ENCODE peak calls at places on chromosome 19, in ten cellular contexts. One of them, this sample, is unnamed.

GRCh38 chr19:6613711-6614110 is 22.8 kb upstream of the CD70 start:
- DNase-seq in CD4-positive, alpha-beta T cell: no peak
- DNase-seq in fibroblast of mammary gland: peak; percentile 74
- DNase-seq in posterior cingulate gyrus: no peak
- DNase-seq in stimulated activated CD4-positive, alpha-beta T cell treated with anti-CD3 and anti-CD28 coated beads, Interleukin-4, amount 100 ng/mL, for 24 hours: peak; percentile 45
- DNase-seq in stromal cell of bone marrow: peak; percentile 57
- DNase-seq in HuH-7.5: no peak
- DNase-seq in stimulated activated CD8-positive, alpha-beta memory T cell treated with anti-CD3 and anti-CD28 coated beads, Interleukin-12 subunit alpha, Interleukin-12 subunit beta, amount 100 ng/mL, for 4 hours: no peak
- DNase-seq in small intestine: no peak
- DNase-seq in progenitor cell of endocrine pancreas: no peak
- DNase-seq in this sample: no peak

GRCh38 chr19:3457531-3458228 is 22.6 kb downstream of the SMIM24 start:
- DNase-seq in stromal cell of bone marrow: no peak
- DNase-seq in CD4-positive, alpha-beta T cell: no peak
- DNase-seq in small intestine: no peak
- DNase-seq in progenitor cell of endocrine pancreas: no peak
- DNase-seq in fibroblast of mammary gland: no peak
- DNase-seq in posterior cingulate gyrus: no peak
- DNase-seq in stimulated activated CD4-positive, alpha-beta T cell treated with anti-CD3 and anti-CD28 coated beads, Interleukin-4, amount 100 ng/mL, for 24 hours: no peak
- DNase-seq in stimulated activated CD8-positive, alpha-beta memory T cell treated with anti-CD3 and anti-CD28 coated beads, Interleukin-12 subunit alpha, Interleukin-12 subunit beta, amount 100 ng/mL, for 4 hours: no peak
- DNase-seq in HuH-7.5: no peak
- DNase-seq in this sample: no peak

GRCh38 chr19:34173145-34173956 is 1.0 kb downstream of the LSM14A start:
- DNase-seq in stimulated activated CD8-positive, alpha-beta memory T cell treated with anti-CD3 and anti-CD28 coated beads, Interleukin-12 subunit alpha, Interleukin-12 subunit beta, amount 100 ng/mL, for 4 hours: no peak
- DNase-seq in posterior cingulate gyrus: no peak
- DNase-seq in HuH-7.5: peak; percentile 76
- DNase-seq in fibroblast of mammary gland: peak; percentile 39
- DNase-seq in stromal cell of bone marrow: peak; percentile 8
- DNase-seq in stimulated activated CD4-positive, alpha-beta T cell treated with anti-CD3 and anti-CD28 coated beads, Interleukin-4, amount 100 ng/mL, for 24 hours: peak; percentile 33
- DNase-seq in CD4-positive, alpha-beta T cell: no peak
- DNase-seq in progenitor cell of endocrine pancreas: peak; percentile 18
- DNase-seq in small intestine: peak; percentile 80
- DNase-seq in this sample: no peak

GRCh38 chr19:49921871-49922755 is 6.9 kb upstream of the ATF5 start:
- DNase-seq in fibroblast of mammary gland: peak; percentile 85
- DNase-seq in stimulated activated CD4-positive, alpha-beta T cell treated with anti-CD3 and anti-CD28 coated beads, Interleukin-4, amount 100 ng/mL, for 24 hours: no peak
- DNase-seq in posterior cingulate gyrus: no peak
- DNase-seq in progenitor cell of endocrine pancreas: no peak
- DNase-seq in CD4-positive, alpha-beta T cell: no peak
- DNase-seq in stimulated activated CD8-positive, alpha-beta memory T cell treated with anti-CD3 and anti-CD28 coated beads, Interleukin-12 subunit alpha, Interleukin-12 subunit beta, amount 100 ng/mL, for 4 hours: no peak
- DNase-seq in small intestine: no peak
- DNase-seq in HuH-7.5: no peak
- DNase-seq in stromal cell of bone marrow: peak; percentile 66
- DNase-seq in this sample: no peak

GRCh38 chr19:49073514-49074378 is 1.2 kb upstream of the KCNA7 start:
- DNase-seq in fibroblast of mammary gland: peak; percentile 18
- DNase-seq in progenitor cell of endocrine pancreas: no peak
- DNase-seq in stimulated activated CD8-positive, alpha-beta memory T cell treated with anti-CD3 and anti-CD28 coated beads, Interleukin-12 subunit alpha, Interleukin-12 subunit beta, amount 100 ng/mL, for 4 hours: no peak
- DNase-seq in CD4-positive, alpha-beta T cell: no peak
- DNase-seq in small intestine: no peak
- DNase-seq in posterior cingulate gyrus: no peak
- DNase-seq in stimulated activated CD4-positive, alpha-beta T cell treated with anti-CD3 and anti-CD28 coated beads, Interleukin-4, amount 100 ng/mL, for 24 hours: no peak
- DNase-seq in HuH-7.5: peak; percentile 81
- DNase-seq in stromal cell of bone marrow: no peak
- DNase-seq in this sample: no peak

GRCh38 chr19:42207767-42208259 is 9.7 kb downstream of the DEDD2 start:
- DNase-seq in progenitor cell of endocrine pancreas: no peak
- DNase-seq in stimulated activated CD8-positive, alpha-beta memory T cell treated with anti-CD3 and anti-CD28 coated beads, Interleukin-12 subunit alpha, Interleukin-12 subunit beta, amount 100 ng/mL, for 4 hours: no peak
- DNase-seq in HuH-7.5: no peak
- DNase-seq in stimulated activated CD4-positive, alpha-beta T cell treated with anti-CD3 and anti-CD28 coated beads, Interleukin-4, amount 100 ng/mL, for 24 hours: no peak
- DNase-seq in small intestine: no peak
- DNase-seq in fibroblast of mammary gland: peak; percentile 83
- DNase-seq in stromal cell of bone marrow: peak; percentile 50
- DNase-seq in posterior cingulate gyrus: no peak
- DNase-seq in CD4-positive, alpha-beta T cell: no peak
- DNase-seq in this sample: no peak

GRCh38 chr19:31718898-31719297 is 369.7 kb upstream of the TSHZ3 start:
- DNase-seq in stromal cell of bone marrow: no peak
- DNase-seq in stimulated activated CD8-positive, alpha-beta memory T cell treated with anti-CD3 and anti-CD28 coated beads, Interleukin-12 subunit alpha, Interleukin-12 subunit beta, amount 100 ng/mL, for 4 hours: no peak
- DNase-seq in HuH-7.5: no peak
- DNase-seq in progenitor cell of endocrine pancreas: no peak
- DNase-seq in stimulated activated CD4-positive, alpha-beta T cell treated with anti-CD3 and anti-CD28 coated beads, Interleukin-4, amount 100 ng/mL, for 24 hours: no peak
- DNase-seq in small intestine: no peak
- DNase-seq in posterior cingulate gyrus: no peak
- DNase-seq in CD4-positive, alpha-beta T cell: no peak
- DNase-seq in fibroblast of mammary gland: no peak
- DNase-seq in this sample: no peak

GRCh38 chr19:45056831-45057230 is 18.0 kb downstream of the CLASRP start:
- DNase-seq in fibroblast of mammary gland: no peak
- DNase-seq in progenitor cell of endocrine pancreas: no peak
- DNase-seq in stimulated activated CD4-positive, alpha-beta T cell treated with anti-CD3 and anti-CD28 coated beads, Interleukin-4, amount 100 ng/mL, for 24 hours: no peak
- DNase-seq in small intestine: no peak
- DNase-seq in HuH-7.5: no peak
- DNase-seq in posterior cingulate gyrus: no peak
- DNase-seq in CD4-positive, alpha-beta T cell: no peak
- DNase-seq in stromal cell of bone marrow: no peak
- DNase-seq in stimulated activated CD8-positive, alpha-beta memory T cell treated with anti-CD3 and anti-CD28 coated beads, Interleukin-12 subunit alpha, Interleukin-12 subunit beta, amount 100 ng/mL, for 4 hours: no peak
- DNase-seq in this sample: no peak

GRCh38 chr19:15332311-15332996 is at the start of gene BRD4:
- DNase-seq in posterior cingulate gyrus: peak; percentile 55
- DNase-seq in stimulated activated CD4-positive, alpha-beta T cell treated with anti-CD3 and anti-CD28 coated beads, Interleukin-4, amount 100 ng/mL, for 24 hours: peak; percentile 80
- DNase-seq in stimulated activated CD8-positive, alpha-beta memory T cell treated with anti-CD3 and anti-CD28 coated beads, Interleukin-12 subunit alpha, Interleukin-12 subunit beta, amount 100 ng/mL, for 4 hours: peak; percentile 69
- DNase-seq in progenitor cell of endocrine pancreas: peak; percentile 65
- DNase-seq in CD4-positive, alpha-beta T cell: peak; percentile 67
- DNase-seq in fibroblast of mammary gland: peak; percentile 36
- DNase-seq in small intestine: peak; percentile 51
- DNase-seq in HuH-7.5: peak; percentile 93
- DNase-seq in stromal cell of bone marrow: no peak
- DNase-seq in this sample: no peak

GRCh38 chr19:51018745-51019543 is 565 bp downstream of the KLK10 start:
- DNase-seq in stimulated activated CD8-positive, alpha-beta memory T cell treated with anti-CD3 and anti-CD28 coated beads, Interleukin-12 subunit alpha, Interleukin-12 subunit beta, amount 100 ng/mL, for 4 hours: no peak
- DNase-seq in stromal cell of bone marrow: no peak
- DNase-seq in posterior cingulate gyrus: no peak
- DNase-seq in progenitor cell of endocrine pancreas: no peak
- DNase-seq in CD4-positive, alpha-beta T cell: no peak
- DNase-seq in HuH-7.5: no peak
- DNase-seq in small intestine: no peak
- DNase-seq in fibroblast of mammary gland: no peak
- DNase-seq in stimulated activated CD4-positive, alpha-beta T cell treated with anti-CD3 and anti-CD28 coated beads, Interleukin-4, amount 100 ng/mL, for 24 hours: no peak
- DNase-seq in this sample: no peak

GRCh38 chr19:45809643-45810159 is 5.4 kb downstream of the RSPH6A start:
- DNase-seq in small intestine: peak; percentile 36
- DNase-seq in HuH-7.5: no peak
- DNase-seq in stimulated activated CD8-positive, alpha-beta memory T cell treated with anti-CD3 and anti-CD28 coated beads, Interleukin-12 subunit alpha, Interleukin-12 subunit beta, amount 100 ng/mL, for 4 hours: no peak
- DNase-seq in CD4-positive, alpha-beta T cell: no peak
- DNase-seq in stimulated activated CD4-positive, alpha-beta T cell treated with anti-CD3 and anti-CD28 coated beads, Interleukin-4, amount 100 ng/mL, for 24 hours: no peak
- DNase-seq in fibroblast of mammary gland: peak; percentile 71
- DNase-seq in posterior cingulate gyrus: no peak
- DNase-seq in progenitor cell of endocrine pancreas: no peak
- DNase-seq in stromal cell of bone marrow: peak; percentile 41
- DNase-seq in this sample: no peak

GRCh38 chr19:7590256-7590655 is 5.4 kb upstream of the CAMSAP3 start:
- DNase-seq in CD4-positive, alpha-beta T cell: no peak
- DNase-seq in progenitor cell of endocrine pancreas: no peak
- DNase-seq in stromal cell of bone marrow: no peak
- DNase-seq in stimulated activated CD8-positive, alpha-beta memory T cell treated with anti-CD3 and anti-CD28 coated beads, Interleukin-12 subunit alpha, Interleukin-12 subunit beta, amount 100 ng/mL, for 4 hours: no peak
- DNase-seq in HuH-7.5: no peak
- DNase-seq in posterior cingulate gyrus: no peak
- DNase-seq in fibroblast of mammary gland: no peak
- DNase-seq in small intestine: no peak
- DNase-seq in stimulated activated CD4-positive, alpha-beta T cell treated with anti-CD3 and anti-CD28 coated beads, Interleukin-4, amount 100 ng/mL, for 24 hours: no peak
- DNase-seq in this sample: no peak

GRCh38 chr19:33639034-33639681 is 17.4 kb downstream of the CHST8 start:
- DNase-seq in progenitor cell of endocrine pancreas: no peak
- DNase-seq in small intestine: no peak
- DNase-seq in HuH-7.5: no peak
- DNase-seq in fibroblast of mammary gland: no peak
- DNase-seq in posterior cingulate gyrus: no peak
- DNase-seq in CD4-positive, alpha-beta T cell: no peak
- DNase-seq in stimulated activated CD4-positive, alpha-beta T cell treated with anti-CD3 and anti-CD28 coated beads, Interleukin-4, amount 100 ng/mL, for 24 hours: no peak
- DNase-seq in stimulated activated CD8-positive, alpha-beta memory T cell treated with anti-CD3 and anti-CD28 coated beads, Interleukin-12 subunit alpha, Interleukin-12 subunit beta, amount 100 ng/mL, for 4 hours: no peak
- DNase-seq in stromal cell of bone marrow: no peak
- DNase-seq in this sample: peak; percentile 90

This sample was measured in NCI-H1417 treated with DMSO at 0.1 percent for 48 hours.